ENCODE peak calls at places on chromosomes 12 and 14, in seven cellular contexts. M is neural progenitor cell; L is naive thymus-derived CD4-positive, alpha-beta T cell; H is heart right ventricle; E is CD8-positive, alpha-beta T cell; I is HL-60; D is CD8-positive, alpha-beta memory T cell. T is an unnamed sample. For H3K27me3, the result is how much of the 10 kb centered on the place peaks cover.

GRCh38 chr14:77616133-77616453 is 344 bp downstream of the SPTLC2 start:
- DNase-seq in H (no peak), L (no peak), D (no peak), E (no peak), M (no peak), I (no peak), T (no peak)

GRCh38 chr12:82357845-82358199 is 365 bp downstream of the CCDC59 start:
- DNase-seq in I (no peak), L (no peak), M (no peak), D (no peak), E (no peak), H (no peak), T (no peak)

GRCh38 chr14:100291305-100292075 is 14.8 kb downstream of the SLC25A29 start:
- DNase-seq in E (no peak), I (no peak), D (no peak), M (no peak), L (no peak), H (no peak), T (no peak)

GRCh38 chr14:67539116-67539515 is 6.0 kb downstream of the PLEKHH1 start:
- DNase-seq in H (no peak), D (no peak), M (peak), E (no peak), I (no peak), L (no peak), T (no peak)

GRCh38 chr12:89862511-89863331 is 154.1 kb upstream of the ATP2B1 start:
- DNase-seq in M (no peak), E (peak), L (no peak), I (peak), D (peak), H (no peak), T (peak)

GRCh38 chr12:94282675-94283074 is 134.3 kb downstream of the PLXNC1 start:
- DNase-seq in D (peak), M (no peak), E (peak), H (no peak), I (no peak), L (no peak), T (no peak)

GRCh38 chr14:105500036-105500725 is 9.1 kb downstream of the TEDC1 start:
- DNase-seq in M (no peak), L (no peak), I (no peak), E (peak), H (no peak), D (no peak), T (no peak)

GRCh38 chr14:99571303-99571986 is 32.6 kb downstream of the CCDC85C start:
- DNase-seq in D (no peak), M (no peak), L (no peak), H (no peak), E (no peak), I (no peak), T (peak)

GRCh38 chr12:6424008-6424347 is 20.8 kb upstream of the CD27 start:
- DNase-seq in E (no peak), L (no peak), M (no peak), I (no peak), D (no peak), H (no peak), T (no peak)

GRCh38 chr14:96584199-96584906 is 82.2 kb downstream of the PAPOLA start:
- DNase-seq in I (peak), L (no peak), H (no peak), E (peak), M (peak), D (peak), T (peak)

GRCh38 chr12:47079365-47079893 is at the start of gene PCED1B:
- DNase-seq in H (peak), L (peak), I (no peak), M (peak), E (peak), D (peak), T (peak)

GRCh38 chr14:35123388-35123703 is 994 bp downstream of the PRORP start:
- DNase-seq in H (no peak), L (no peak), I (no peak), M (no peak), E (no peak), D (no peak), T (no peak)

GRCh38 chr14:23548351-23549318 is 2.9 kb downstream of the ZFHX2 start:
- DNase-seq in L (no peak), D (no peak), I (no peak), H (no peak), M (peak), E (no peak), T (no peak)

GRCh38 chr12:132827763-132828703 is 636 bp downstream of the GOLGA3 start:
- DNase-seq in M (no peak), H (peak), L (no peak), I (peak), E (peak), D (peak), T (peak)

GRCh38 chr12:92987846-92988621 is 58.9 kb upstream of the EEA1 start:
- DNase-seq in D (no peak), M (peak), L (peak), I (peak), H (peak), E (no peak), T (no peak)

GRCh38 chr12:11067514-11067913 is 5.4 kb upstream of the TAS2R46 start:
- DNase-seq in E (no peak), I (no peak), H (no peak), L (no peak), D (no peak), M (no peak), T (peak)

GRCh38 chr12:116048886-116049285 is 228.6 kb downstream of the MED13L start:
- DNase-seq in E (no peak), M (no peak), I (no peak), D (no peak), L (no peak), H (no peak), T (no peak)

GRCh38 chr12:132162508-132163031 is 18.3 kb downstream of the NOC4L start:
- DNase-seq in H (peak), L (no peak), D (peak), E (no peak), M (no peak), I (no peak), T (no peak)

GRCh38 chr14:23066368-23066767 is 9.0 kb upstream of the CDH24 start:
- DNase-seq in L (no peak), D (no peak), I (no peak), H (no peak), E (no peak), M (no peak), T (no peak)

GRCh38 chr14:59278111-59278510 is 89.6 kb downstream of the DAAM1 start:
- DNase-seq in E (no peak), L (no peak), D (no peak), I (no peak), H (no peak), M (no peak), T (no peak)

GRCh38 chr12:121295746-121296617 is 527 bp downstream of the CAMKK2 start:
- DNase-seq in H (no peak), I (no peak), E (no peak), D (peak), M (peak), L (no peak), T (peak)

GRCh38 chr12:31973818-31974217 is 14.6 kb downstream of the RESF1 start:
- DNase-seq in D (no peak), M (no peak), I (no peak), H (no peak), L (no peak), E (no peak), T (no peak)

GRCh38 chr12:121628037-121628436 is 1.7 kb downstream of the ORAI1 start:
- DNase-seq in H (no peak), I (no peak), M (no peak), E (peak), L (no peak), D (no peak), T (peak)

GRCh38 chr14:77598366-77599050 is 17.9 kb downstream of the SPTLC2 start:
- DNase-seq in H (no peak), M (no peak), I (no peak), D (peak), E (peak), L (no peak), T (peak)

GRCh38 chr12:50732591-50732990 is 31.3 kb upstream of the ATF1 start:
- DNase-seq in L (no peak), H (no peak), M (no peak), E (no peak), D (no peak), I (no peak), T (no peak)

GRCh38 chr14:50750323-50750722 is 80.6 kb downstream of the NIN start:
- DNase-seq in H (no peak), L (no peak), E (no peak), I (no peak), M (no peak), D (no peak), T (no peak)

GRCh38 chr14:24943024-24943423 is 106.9 kb downstream of the STXBP6 start:
- DNase-seq in H (peak), E (no peak), D (no peak), L (no peak), I (no peak), M (peak), T (no peak)

GRCh38 chr12:75655233-75655879 is 143.9 kb upstream of the KRR1 start:
- DNase-seq in E (no peak), H (no peak), M (no peak), D (no peak), I (no peak), L (no peak), T (no peak)

GRCh38 chr12:79595273-79595672 is 95.5 kb downstream of the PAWR start:
- DNase-seq in L (no peak), I (no peak), E (no peak), D (no peak), H (no peak), M (no peak), T (no peak)

GRCh38 chr14:21498540-21499526 is 12.3 kb downstream of the METTL3 start:
- DNase-seq in I (peak), H (no peak), L (no peak), D (peak), M (peak), E (peak), T (no peak)

GRCh38 chr14:35337557-35338255 is 45.5 kb downstream of the PSMA6 start:
- DNase-seq in I (no peak), E (no peak), L (no peak), H (no peak), M (no peak), D (no peak), T (no peak)

GRCh38 chr12:79360269-79360668 is 330.5 kb downstream of the PAWR start:
- DNase-seq in M (no peak), H (no peak), E (no peak), D (no peak), L (no peak), I (no peak), T (no peak)

GRCh38 chr12:90036641-90037040 is 328.0 kb upstream of the ATP2B1 start:
- DNase-seq in E (no peak), I (no peak), L (no peak), M (no peak), D (no peak), H (no peak), T (no peak)

DNA sequence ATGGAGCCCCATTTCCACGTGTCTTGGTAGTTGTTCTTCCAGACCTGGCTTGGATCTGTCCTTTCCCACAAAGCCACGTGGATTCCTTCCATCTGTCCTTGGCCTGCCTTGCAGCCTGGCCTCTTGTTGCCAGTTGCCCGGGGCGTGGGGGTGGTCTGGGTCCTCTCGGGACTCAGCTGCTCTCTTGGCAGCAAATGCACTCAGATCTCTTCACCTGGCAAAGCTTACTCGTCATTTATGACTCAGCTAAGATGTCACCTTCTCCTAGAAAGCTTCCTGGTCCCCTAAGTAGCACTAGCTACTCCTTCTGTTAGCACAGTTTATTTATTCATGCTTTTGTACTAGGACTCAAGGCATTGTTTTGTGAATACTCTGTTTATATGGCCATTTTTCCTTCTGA is 13.6 kb downstream of the PLEKHG3 start:
- DNase-seq in L (no peak), I (no peak), H (no peak), D (no peak), M (no peak), E (no peak), T (no peak)
- H3K27ac ChIP-seq in L (no peak), I (peak), H (peak), D (no peak), M (no peak), E (no peak), T (peak)

GRCh38 chr12:102956738-102957338 is 636 bp upstream of the ASCL1 start:
- DNase-seq in I (no peak), M (no peak), H (no peak), E (no peak), D (no peak), L (no peak), T (no peak)

GRCh38 chr12:102957339-102958050 is at the start of gene ASCL1:
- DNase-seq in I (no peak), H (no peak), M (peak), L (no peak), E (no peak), D (no peak), T (no peak)

GRCh38 chr12:102958830-102959176 is 1.3 kb downstream of the ASCL1 start:
- DNase-seq in H (no peak), L (no peak), D (no peak), I (no peak), M (no peak), E (no peak), T (no peak)

GRCh38 chr12:102959391-102959790 is 1.9 kb downstream of the ASCL1 start:
- DNase-seq in E (no peak), I (no peak), M (peak), L (no peak), D (no peak), H (no peak), T (no peak)

DNA sequence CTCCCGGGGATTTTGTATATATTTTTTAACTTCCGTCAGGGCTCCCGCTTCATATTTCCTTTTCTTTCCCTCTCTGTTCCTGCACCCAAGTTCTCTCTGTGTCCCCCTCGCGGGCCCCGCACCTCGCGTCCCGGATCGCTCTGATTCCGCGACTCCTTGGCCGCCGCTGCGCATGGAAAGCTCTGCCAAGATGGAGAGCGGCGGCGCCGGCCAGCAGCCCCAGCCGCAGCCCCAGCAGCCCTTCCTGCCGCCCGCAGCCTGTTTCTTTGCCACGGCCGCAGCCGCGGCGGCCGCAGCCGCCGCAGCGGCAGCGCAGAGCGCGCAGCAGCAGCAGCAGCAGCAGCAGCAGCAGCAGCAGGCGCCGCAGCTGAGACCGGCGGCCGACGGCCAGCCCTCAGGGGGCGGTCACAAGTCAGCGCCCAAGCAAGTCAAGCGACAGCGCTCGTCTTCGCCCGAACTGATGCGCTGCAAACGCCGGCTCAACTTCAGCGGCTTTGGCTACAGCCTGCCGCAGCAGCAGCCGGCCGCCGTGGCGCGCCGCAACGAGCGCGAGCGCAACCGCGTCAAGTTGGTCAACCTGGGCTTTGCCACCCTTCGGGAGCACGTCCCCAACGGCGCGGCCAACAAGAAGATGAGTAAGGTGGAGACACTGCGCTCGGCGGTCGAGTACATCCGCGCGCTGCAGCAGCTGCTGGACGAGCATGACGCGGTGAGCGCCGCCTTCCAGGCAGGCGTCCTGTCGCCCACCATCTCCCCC is 777 bp downstream of the ASCL1 start:
- DNase-seq in E (no peak), I (no peak), D (no peak), H (no peak), M (peak), L (no peak), T (no peak)
- H3K4me3 ChIP-seq in E (no peak), I (no peak), D (no peak), H (peak), M (peak), L (no peak), T (peak)

GRCh38 chr14:64915025-64915424 is 770 bp downstream of the CHURC1 start:
- DNase-seq in D (no peak), E (no peak), I (no peak), H (no peak), L (no peak), M (no peak), T (no peak)

GRCh38 chr14:64912256-64912655 is 2.0 kb upstream of the CHURC1 start:
- DNase-seq in H (no peak), D (no peak), I (no peak), L (no peak), E (no peak), M (no peak), T (no peak)

GRCh38 chr14:64910847-64911495 is 3.3 kb upstream of the CHURC1 start:
- DNase-seq in H (no peak), E (no peak), I (no peak), M (peak), D (no peak), L (no peak), T (no peak)

GRCh38 chr14:64915797-64916196 is 1.5 kb downstream of the CHURC1 start:
- DNase-seq in I (peak), L (no peak), M (no peak), D (no peak), E (no peak), H (no peak), T (no peak)

GRCh38 chr14:64914237-64914971 is at the start of gene CHURC1:
- DNase-seq in M (peak), H (peak), L (peak), E (peak), D (peak), I (peak), T (peak)
- H3K27me3 ChIP-seq in M (under half), H (under half), L (under half), E (under half), D (under half), I (under half), T (under half)

GRCh38 chr12:106226884-106227640 is 20.8 kb downstream of the CKAP4 start:
- DNase-seq in L (no peak), I (no peak), H (no peak), D (peak), M (peak), E (peak), T (peak)
- H3K27ac ChIP-seq in L (peak), I (peak), H (no peak), D (peak), M (no peak), E (peak), T (no peak)

GRCh38 chr12:54586620-54587019 is 1.8 kb downstream of the PPP1R1A start:
- DNase-seq in M (no peak), E (no peak), I (no peak), D (no peak), H (no peak), L (no peak), T (no peak)

GRCh38 chr12:54588110-54588831 is at the start of gene PPP1R1A:
- DNase-seq in M (peak), I (no peak), L (no peak), E (no peak), H (peak), D (no peak), T (no peak)

GRCh38 chr12:54588892-54589291 is 433 bp upstream of the PPP1R1A start:
- DNase-seq in H (no peak), D (no peak), E (no peak), M (no peak), L (no peak), I (no peak), T (no peak)

GRCh38 chr12:54585243-54585642 is 3.2 kb downstream of the PPP1R1A start:
- DNase-seq in M (no peak), H (no peak), I (no peak), D (no peak), E (no peak), L (no peak), T (no peak)

DNA sequence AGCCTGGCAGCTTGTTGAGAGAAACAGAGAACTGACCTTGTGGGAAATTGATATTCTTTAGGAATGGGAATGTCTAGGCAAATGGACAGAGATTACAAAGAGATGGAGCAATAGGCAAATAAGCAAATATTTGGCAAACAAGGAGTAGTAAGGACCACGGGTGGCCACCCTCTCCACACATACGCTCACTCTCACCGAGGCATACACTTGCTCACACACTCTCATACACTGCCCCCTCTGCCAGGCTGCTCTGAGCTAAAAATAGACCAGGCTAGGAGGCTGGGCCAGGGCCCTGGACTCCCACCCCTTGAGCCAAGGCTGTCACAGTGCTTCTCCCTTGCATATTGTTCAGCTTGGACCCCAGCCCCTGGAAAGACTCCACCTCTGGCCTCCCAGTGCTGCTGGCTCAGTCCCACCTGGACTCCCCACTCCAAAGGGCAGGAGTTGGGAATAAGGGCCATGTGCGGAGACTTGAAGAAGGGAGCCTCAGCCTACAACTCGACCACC is 1.1 kb downstream of the PPP1R1A start:
- DNase-seq in L (no peak), H (peak), D (no peak), M (no peak), I (no peak), E (no peak), T (no peak)
- H3K4me3 ChIP-seq in L (no peak), H (peak), D (no peak), M (peak), I (no peak), E (no peak), T (no peak)